ENCODE peak calls at places on chromosome 18, in ten cellular contexts. One of them, this sample, is unnamed.

GRCh38 chr18:69943021-69943420 is 4.7 kb downstream of the CD226 start:
- DNase-seq in fibroblast of gingiva: no peak
- DNase-seq in H1: no peak
- DNase-seq in BJ: no peak
- DNase-seq in activated effector memory CD4-positive, alpha-beta T cell treated with Interleukin-2 at 50 U/mL for 16 hours: no peak
- DNase-seq in NCI-H774: no peak
- DNase-seq in fibroblast of mammary gland: no peak
- DNase-seq in cardiac muscle cell: no peak
- DNase-seq in EH: no peak
- DNase-seq in activated CD4-positive, alpha-beta T cell treated with anti-CD3 and anti-CD28 coated beads, Interleukin-2, amount 50 U/mL, for 24 hours: no peak
- DNase-seq in this sample: no peak

GRCh38 chr18:39200153-39200552 is 1634.6 kb upstream of the CELF4 start:
- DNase-seq in EH: no peak
- DNase-seq in H1: no peak
- DNase-seq in fibroblast of mammary gland: no peak
- DNase-seq in fibroblast of gingiva: no peak
- DNase-seq in BJ: no peak
- DNase-seq in cardiac muscle cell: no peak
- DNase-seq in activated effector memory CD4-positive, alpha-beta T cell treated with Interleukin-2 at 50 U/mL for 16 hours: no peak
- DNase-seq in NCI-H774: no peak
- DNase-seq in activated CD4-positive, alpha-beta T cell treated with anti-CD3 and anti-CD28 coated beads, Interleukin-2, amount 50 U/mL, for 24 hours: no peak
- DNase-seq in this sample: no peak

GRCh38 chr18:13216092-13216582 is 2.4 kb upstream of the LDLRAD4 start:
- DNase-seq in BJ: peak; percentile 7
- DNase-seq in cardiac muscle cell: peak; percentile 78
- DNase-seq in EH: peak; percentile 62
- DNase-seq in fibroblast of mammary gland: peak; percentile 54
- DNase-seq in H1: no peak
- DNase-seq in activated CD4-positive, alpha-beta T cell treated with anti-CD3 and anti-CD28 coated beads, Interleukin-2, amount 50 U/mL, for 24 hours: no peak
- DNase-seq in fibroblast of gingiva: peak; percentile 52
- DNase-seq in NCI-H774: peak; percentile 56
- DNase-seq in activated effector memory CD4-positive, alpha-beta T cell treated with Interleukin-2 at 50 U/mL for 16 hours: peak; percentile 45
- DNase-seq in this sample: peak; percentile 38

GRCh38 chr18:48797841-48798255 is 152.9 kb downstream of the SMAD7 start:
- DNase-seq in fibroblast of gingiva: no peak
- DNase-seq in activated CD4-positive, alpha-beta T cell treated with anti-CD3 and anti-CD28 coated beads, Interleukin-2, amount 50 U/mL, for 24 hours: no peak
- DNase-seq in H1: no peak
- DNase-seq in BJ: no peak
- DNase-seq in NCI-H774: no peak
- DNase-seq in activated effector memory CD4-positive, alpha-beta T cell treated with Interleukin-2 at 50 U/mL for 16 hours: no peak
- DNase-seq in fibroblast of mammary gland: no peak
- DNase-seq in EH: no peak
- DNase-seq in cardiac muscle cell: no peak
- DNase-seq in this sample: no peak

GRCh38 chr18:49920731-49921130 is 107.4 kb upstream of the ACAA2 start:
- DNase-seq in cardiac muscle cell: no peak
- DNase-seq in H1: no peak
- DNase-seq in activated effector memory CD4-positive, alpha-beta T cell treated with Interleukin-2 at 50 U/mL for 16 hours: no peak
- DNase-seq in activated CD4-positive, alpha-beta T cell treated with anti-CD3 and anti-CD28 coated beads, Interleukin-2, amount 50 U/mL, for 24 hours: no peak
- DNase-seq in fibroblast of gingiva: no peak
- DNase-seq in fibroblast of mammary gland: peak; percentile 28
- DNase-seq in BJ: no peak
- DNase-seq in NCI-H774: no peak
- DNase-seq in EH: peak; percentile 79
- DNase-seq in this sample: no peak

GRCh38 chr18:25233582-25234362 is 118.2 kb downstream of the ZNF521 start:
- DNase-seq in fibroblast of mammary gland: peak; percentile 55
- DNase-seq in fibroblast of gingiva: peak; percentile 75
- DNase-seq in cardiac muscle cell: no peak
- DNase-seq in NCI-H774: no peak
- DNase-seq in activated CD4-positive, alpha-beta T cell treated with anti-CD3 and anti-CD28 coated beads, Interleukin-2, amount 50 U/mL, for 24 hours: no peak
- DNase-seq in BJ: peak; percentile 33
- DNase-seq in EH: peak; percentile 71
- DNase-seq in activated effector memory CD4-positive, alpha-beta T cell treated with Interleukin-2 at 50 U/mL for 16 hours: no peak
- DNase-seq in H1: no peak
- DNase-seq in this sample: peak; percentile 20

GRCh38 chr18:24160086-24160485 is 21.2 kb downstream of the CABYR start:
- DNase-seq in cardiac muscle cell: no peak
- DNase-seq in fibroblast of gingiva: no peak
- DNase-seq in NCI-H774: no peak
- DNase-seq in BJ: no peak
- DNase-seq in activated CD4-positive, alpha-beta T cell treated with anti-CD3 and anti-CD28 coated beads, Interleukin-2, amount 50 U/mL, for 24 hours: no peak
- DNase-seq in EH: no peak
- DNase-seq in fibroblast of mammary gland: no peak
- DNase-seq in H1: no peak
- DNase-seq in activated effector memory CD4-positive, alpha-beta T cell treated with Interleukin-2 at 50 U/mL for 16 hours: no peak
- DNase-seq in this sample: no peak

GRCh38 chr18:45793295-45793965 is 32.0 kb upstream of the SIGLEC15 start:
- DNase-seq in NCI-H774: no peak
- DNase-seq in cardiac muscle cell: no peak
- DNase-seq in EH: peak; percentile 97
- DNase-seq in fibroblast of mammary gland: peak; percentile 90
- DNase-seq in H1: no peak
- DNase-seq in activated effector memory CD4-positive, alpha-beta T cell treated with Interleukin-2 at 50 U/mL for 16 hours: no peak
- DNase-seq in fibroblast of gingiva: peak; percentile 91
- DNase-seq in BJ: peak; percentile 87
- DNase-seq in activated CD4-positive, alpha-beta T cell treated with anti-CD3 and anti-CD28 coated beads, Interleukin-2, amount 50 U/mL, for 24 hours: no peak
- DNase-seq in this sample: peak; percentile 95